ENCODE peak calls at places on chromosome 11, in six cellular contexts. X is H54; M is CD8-positive, alpha-beta T cell; C is upper lobe of right lung; B is thoracic aorta; D is Peyer's patch. O is an unnamed sample.

GRCh38 chr11:58525037-58525614 is 17.2 kb upstream of the OR5B21 start:
- DNase-seq in X (no peak), M (no peak), C (no peak), B (no peak), D (no peak), O (no peak)

GRCh38 chr11:860238-861104 is 17.8 kb downstream of the TSPAN4 start:
- DNase-seq in X (no peak), M (no peak), C (no peak), B (no peak), D (no peak), O (no peak)

GRCh38 chr11:4459470-4459869 is 10.4 kb downstream of the OR52K2 start:
- DNase-seq in X (no peak), M (no peak), C (no peak), B (no peak), D (no peak), O (no peak)

GRCh38 chr11:33324211-33324985 is 67.2 kb downstream of the HIPK3 start:
- DNase-seq in X (no peak), M (no peak), C (no peak), B (no peak), D (no peak), O (no peak)

GRCh38 chr11:18594999-18595749 is 4.4 kb upstream of the MISFA start:
- DNase-seq in X (peak; percentile 53), M (no peak), C (no peak), B (no peak), D (no peak), O (no peak)

GRCh38 chr11:62879554-62879953 is 1.1 kb upstream of the SLC3A2 start:
- DNase-seq in X (no peak), M (no peak), C (no peak), B (no peak), D (no peak), O (no peak)

GRCh38 chr11:65159005-65159404 is 11.0 kb upstream of the SPDYC start:
- DNase-seq in X (no peak), M (no peak), C (no peak), B (no peak), D (no peak), O (no peak)

GRCh38 chr11:125468852-125469251 is 27.2 kb downstream of the FEZ1 start:
- DNase-seq in X (no peak), M (no peak), C (no peak), B (no peak), D (no peak), O (no peak)

GRCh38 chr11:69935941-69936505 is 116.8 kb upstream of the FGF3 start:
- DNase-seq in X (no peak), M (no peak), C (no peak), B (no peak), D (no peak), O (no peak)

GRCh38 chr11:28463826-28464225 is 355.6 kb downstream of the METTL15 start:
- DNase-seq in X (no peak), M (no peak), C (no peak), B (no peak), D (no peak), O (no peak)

GRCh38 chr11:3341298-3341697 is 37.6 kb downstream of the ZNF195 start:
- DNase-seq in X (peak; percentile 23), M (peak; percentile 49), C (peak; percentile 80), B (no peak), D (peak; percentile 77), O (peak; percentile 84)

GRCh38 chr11:1647901-1648721 is 18.5 kb downstream of the KRTAP5-5 start:
- DNase-seq in X (no peak), M (no peak), C (no peak), B (no peak), D (no peak), O (no peak)

GRCh38 chr11:130585545-130585944 is 137.1 kb downstream of the ADAMTS15 start:
- DNase-seq in X (no peak), M (no peak), C (no peak), B (no peak), D (no peak), O (no peak)

GRCh38 chr11:66882540-66882939 is 25.7 kb downstream of the LRFN4 start:
- DNase-seq in X (no peak), M (no peak), C (no peak), B (no peak), D (no peak), O (no peak)

GRCh38 chr11:88169881-88170280 is 5.4 kb downstream of the RAB38 start:
- DNase-seq in X (no peak), M (no peak), C (no peak), B (no peak), D (no peak), O (no peak)

GRCh38 chr11:102932678-102933077 is 22.9 kb downstream of the MMP13 start:
- DNase-seq in X (no peak), M (no peak), C (no peak), B (no peak), D (no peak), O (no peak)

GRCh38 chr11:18669211-18669593 is 29.4 kb upstream of the TMEM86A start:
- DNase-seq in X (no peak), M (peak; percentile 2), C (no peak), B (no peak), D (no peak), O (no peak)

GRCh38 chr11:2703487-2704141 is 3.8 kb upstream of the KCNQ1OT1 start:
- DNase-seq in X (no peak), M (no peak), C (no peak), B (no peak), D (peak; percentile 34), O (no peak)

GRCh38 chr11:123640677-123641494 is 13.5 kb downstream of the SCN3B start:
- DNase-seq in X (peak; percentile 34), M (peak; percentile 22), C (peak; percentile 71), B (no peak), D (peak; percentile 60), O (no peak)

GRCh38 chr11:68377389-68377795 is 65.0 kb downstream of the LRP5 start:
- DNase-seq in X (no peak), M (no peak), C (no peak), B (no peak), D (no peak), O (no peak)

GRCh38 chr11:79201637-79202347 is 239.0 kb downstream of the TENM4 start:
- DNase-seq in X (peak; percentile 30), M (no peak), C (no peak), B (no peak), D (no peak), O (no peak)

GRCh38 chr11:121575250-121575962 is 122.6 kb upstream of the SORL1-AS1 start:
- DNase-seq in X (peak; percentile 22), M (no peak), C (peak; percentile 89), B (no peak), D (no peak), O (no peak)

GRCh38 chr11:34653851-34654490 is 33.1 kb downstream of the EHF start:
- DNase-seq in X (peak; percentile 52), M (no peak), C (peak; percentile 77), B (no peak), D (peak; percentile 71), O (no peak)

GRCh38 chr11:88508558-88508807 is 170.9 kb upstream of the CTSC start:
- DNase-seq in X (no peak), M (no peak), C (no peak), B (no peak), D (no peak), O (no peak)

GRCh38 chr11:91981995-91982394 is 242.6 kb upstream of the FAT3 start:
- DNase-seq in X (peak; percentile 6), M (no peak), C (no peak), B (peak; percentile 79), D (no peak), O (no peak)

GRCh38 chr11:19134004-19134403 is 17.0 kb downstream of the ZDHHC13 start:
- DNase-seq in X (no peak), M (no peak), C (no peak), B (no peak), D (no peak), O (no peak)

GRCh38 chr11:1341928-1342524 is 32.6 kb upstream of the TOLLIP start:
- DNase-seq in X (no peak), M (no peak), C (peak; percentile 15), B (no peak), D (no peak), O (peak; percentile 21)

GRCh38 chr11:9219115-9219514 is 46.0 kb downstream of the DENND5A start:
- DNase-seq in X (no peak), M (no peak), C (no peak), B (no peak), D (no peak), O (no peak)

GRCh38 chr11:133323354-133323753 is 208.9 kb downstream of the OPCML start:
- DNase-seq in X (no peak), M (no peak), C (no peak), B (no peak), D (no peak), O (no peak)

GRCh38 chr11:18617688-18618340 is 16.3 kb downstream of the SPTY2D1 start:
- DNase-seq in X (no peak), M (peak; percentile 24), C (no peak), B (no peak), D (no peak), O (no peak)

GRCh38 chr11:7639643-7640025 is 33.7 kb downstream of the CYB5R2 start:
- DNase-seq in X (no peak), M (no peak), C (no peak), B (no peak), D (peak; percentile 86), O (no peak)

GRCh38 chr11:47941907-47942558 is 38.3 kb upstream of the PTPRJ start:
- DNase-seq in X (no peak), M (no peak), C (no peak), B (no peak), D (no peak), O (no peak)

GRCh38 chr11:45233804-45234170 is 52.4 kb downstream of the SYT13 start:
- DNase-seq in X (no peak), M (no peak), C (no peak), B (no peak), D (no peak), O (no peak)

GRCh38 chr11:123145220-123145619 is 49.8 kb downstream of the CLMP start:
- DNase-seq in X (peak; percentile 64), M (no peak), C (peak; percentile 68), B (peak; percentile 28), D (no peak), O (no peak)

GRCh38 chr11:120034176-120034575 is 103.7 kb downstream of the TRIM29 start:
- DNase-seq in X (no peak), M (no peak), C (no peak), B (no peak), D (no peak), O (no peak)

O was measured in omental fat pad.